ENCODE peak calls at places on chromosome 10, in four cellular contexts. Y, S, Q and A are unnamed samples.

GRCh38 chr10:32372000-32372875 is 25.3 kb upstream of the EPC1 start:
- DNase-seq in Q (no peak), Y (no peak), S (no peak), A (no peak)

GRCh38 chr10:131855396-131855762 is 45.4 kb upstream of the PPP2R2D start:
- DNase-seq in Y (no peak), S (no peak), Q (no peak), A (no peak)

GRCh38 chr10:132048294-132048667 is 17.5 kb upstream of the JAKMIP3 start:
- DNase-seq in Y (no peak), Q (no peak), S (no peak), A (no peak)

GRCh38 chr10:133394064-133394663 is at the start of gene MTG1:
- DNase-seq in S (peak), Q (peak), Y (peak), A (peak)

GRCh38 chr10:74255800-74256422 is 104.9 kb downstream of the ADK start:
- DNase-seq in S (peak), Q (no peak), Y (no peak), A (no peak)

GRCh38 chr10:71007516-71007915 is 119.2 kb upstream of the PCBD1 start:
- DNase-seq in Y (no peak), Q (no peak), S (no peak), A (no peak)

GRCh38 chr10:98028168-98028770 is 2.2 kb downstream of the CRTAC1 start:
- DNase-seq in Q (peak), S (peak), Y (peak), A (peak)

GRCh38 chr10:93095225-93095624 is 21.5 kb downstream of the CYP26A1 start:
- DNase-seq in S (peak), Q (no peak), Y (no peak), A (peak)

GRCh38 chr10:70459061-70459770 is 17.7 kb upstream of the NODAL start:
- DNase-seq in Q (no peak), Y (no peak), S (no peak), A (no peak)

GRCh38 chr10:77680811-77681210 is 43.2 kb upstream of the KCNMA1 start:
- DNase-seq in Q (no peak), S (no peak), Y (no peak), A (no peak)

GRCh38 chr10:123229927-123230630 is 75.9 kb downstream of the BUB3 start:
- DNase-seq in Y (no peak), S (no peak), Q (no peak), A (no peak)

GRCh38 chr10:83544049-83544448 is 595.3 kb upstream of the GHITM start:
- DNase-seq in S (peak), Q (no peak), Y (no peak), A (no peak)

GRCh38 chr10:3264178-3264867 is 91.7 kb upstream of the PITRM1 start:
- DNase-seq in Y (no peak), S (no peak), Q (no peak), A (no peak)

GRCh38 chr10:94677691-94678090 is 5.8 kb upstream of the CYP2C18 start:
- DNase-seq in Q (no peak), Y (peak), S (peak), A (peak)

GRCh38 chr10:116704926-116705325 is 37.4 kb downstream of the HSPA12A start:
- DNase-seq in S (no peak), Y (no peak), Q (no peak), A (no peak)

GRCh38 chr10:78337016-78337415 is 303.4 kb downstream of the RPS24 start:
- DNase-seq in Q (no peak), Y (no peak), S (no peak), A (no peak)

GRCh38 chr10:26445411-26446031 is 7.4 kb downstream of the APBB1IP start:
- DNase-seq in Q (no peak), Y (no peak), S (no peak), A (no peak)

GRCh38 chr10:119737827-119738226 is 12.0 kb downstream of the INPP5F start:
- DNase-seq in S (peak), Q (peak), Y (peak), A (peak)

GRCh38 chr10:50554995-50555568 is 68.7 kb downstream of the SGMS1 start:
- DNase-seq in Q (peak), Y (no peak), S (peak), A (no peak)

GRCh38 chr10:131016556-131016955 is 295.0 kb downstream of the TCERG1L start:
- DNase-seq in Q (no peak), S (no peak), Y (no peak), A (no peak)

GRCh38 chr10:28263136-28263857 is 39.6 kb downstream of the MPP7 start:
- DNase-seq in Q (no peak), S (no peak), Y (peak), A (peak)

GRCh38 chr10:93334901-93335312 is 147.2 kb downstream of the MYOF start:
- DNase-seq in S (peak), Y (no peak), Q (no peak), A (no peak)

GRCh38 chr10:35822316-35822715 is 180.2 kb upstream of the FZD8 start:
- DNase-seq in S (peak), Q (no peak), Y (peak), A (peak)

GRCh38 chr10:178208-178607 is 43.0 kb downstream of the ZMYND11 start:
- DNase-seq in Q (no peak), Y (no peak), S (peak), A (no peak)

GRCh38 chr10:83915801-83916200 is 223.5 kb upstream of the GHITM start:
- DNase-seq in Y (no peak), Q (no peak), S (no peak), A (no peak)

GRCh38 chr10:19325581-19325980 is 277.0 kb downstream of the MALRD1 start:
- DNase-seq in Q (no peak), S (no peak), Y (no peak), A (no peak)

GRCh38 chr10:5645944-5646617 is 20.3 kb downstream of the ASB13 start:
- DNase-seq in Q (no peak), S (peak), Y (no peak), A (peak)